ENCODE peak calls at places on chromosomes 5 and 9, in nine cellular contexts. I, T, F, Z, R, Y, O, L and G are unnamed samples.

GRCh38 chr9:132324425-132324824 is 30.4 kb downstream of the SETX start:
- DNase-seq in I (no peak), T (no peak), F (no peak), Z (no peak), R (no peak), Y (no peak), O (no peak), L (no peak), G (no peak)

GRCh38 chr9:69027355-69028097 is 8.0 kb upstream of the FXN start:
- DNase-seq in I (peak; percentile 65), T (no peak), F (peak; percentile 22), Z (peak; percentile 64), R (no peak), Y (no peak), O (no peak), L (no peak), G (peak; percentile 69)

GRCh38 chr5:125160787-125161502 is 414.5 kb upstream of the ZNF608 start:
- DNase-seq in I (no peak), T (no peak), F (no peak), Z (no peak), R (no peak), Y (no peak), O (no peak), L (no peak), G (no peak)

GRCh38 chr5:135333737-135334515 is 65.1 kb downstream of the MACROH2A1 start:
- DNase-seq in I (no peak), T (no peak), F (no peak), Z (no peak), R (no peak), Y (no peak), O (no peak), L (peak; percentile 76), G (no peak)

GRCh38 chr9:102855646-102856045 is 139.5 kb upstream of the CYLC2 start:
- DNase-seq in I (no peak), T (no peak), F (no peak), Z (no peak), R (no peak), Y (no peak), O (no peak), L (no peak), G (no peak)

GRCh38 chr9:33453999-33454660 is 6.7 kb upstream of the AQP3 start:
- DNase-seq in I (no peak), T (no peak), F (peak; percentile 50), Z (no peak), R (no peak), Y (no peak), O (no peak), L (no peak), G (no peak)

GRCh38 chr5:151141535-151141934 is 16.0 kb downstream of the ANXA6 start:
- DNase-seq in I (no peak), T (peak; percentile 80), F (peak; percentile 59), Z (no peak), R (no peak), Y (no peak), O (peak; percentile 36), L (peak; percentile 82), G (no peak)

GRCh38 chr5:108028411-108028810 is 353.5 kb downstream of the FBXL17 start:
- DNase-seq in I (no peak), T (no peak), F (no peak), Z (no peak), R (no peak), Y (no peak), O (no peak), L (no peak), G (no peak)

GRCh38 chr5:163682226-163682625 is 176.8 kb downstream of the MAT2B start:
- DNase-seq in I (no peak), T (no peak), F (no peak), Z (no peak), R (no peak), Y (no peak), O (no peak), L (no peak), G (no peak)

GRCh38 chr9:105055922-105056321 is 128.0 kb upstream of the ABCA1 start:
- DNase-seq in I (no peak), T (no peak), F (no peak), Z (no peak), R (no peak), Y (no peak), O (no peak), L (no peak), G (peak; percentile 29)

GRCh38 chr5:172637740-172638139 is 3.3 kb upstream of the NEURL1B start:
- DNase-seq in I (no peak), T (no peak), F (peak; percentile 14), Z (no peak), R (no peak), Y (peak; percentile 4), O (no peak), L (no peak), G (no peak)

GRCh38 chr5:122142480-122142879 is 13.1 kb downstream of the ZNF474 start:
- DNase-seq in I (no peak), T (no peak), F (no peak), Z (peak; percentile 20), R (no peak), Y (no peak), O (no peak), L (no peak), G (no peak)

GRCh38 chr5:111676926-111677415 is 80.0 kb downstream of the NREP start:
- DNase-seq in I (no peak), T (no peak), F (no peak), Z (no peak), R (no peak), Y (no peak), O (no peak), L (no peak), G (no peak)

GRCh38 chr9:107306308-107306707 is 23.2 kb downstream of the RAD23B start:
- DNase-seq in I (no peak), T (no peak), F (no peak), Z (no peak), R (no peak), Y (no peak), O (no peak), L (no peak), G (no peak)

GRCh38 chr9:136567651-136568287 is 21.9 kb upstream of the NOTCH1 start:
- DNase-seq in I (peak; percentile 57), T (no peak), F (peak; percentile 64), Z (peak; percentile 79), R (peak; percentile 84), Y (peak; percentile 90), O (peak; percentile 73), L (peak; percentile 96), G (peak; percentile 48)

GRCh38 chr9:136566899-136567298 is 21.1 kb upstream of the NOTCH1 start:
- DNase-seq in I (no peak), T (no peak), F (no peak), Z (no peak), R (peak; percentile 69), Y (no peak), O (peak; percentile 66), L (peak; percentile 88), G (no peak)

GRCh38 chr9:136565075-136565721 is 19.4 kb upstream of the NOTCH1 start:
- DNase-seq in I (no peak), T (no peak), F (no peak), Z (no peak), R (peak; percentile 69), Y (no peak), O (peak; percentile 79), L (peak; percentile 87), G (no peak)

GRCh38 chr9:136565722-136566552 is 20.1 kb upstream of the NOTCH1 start:
- DNase-seq in I (no peak), T (no peak), F (no peak), Z (no peak), R (peak; percentile 78), Y (no peak), O (no peak), L (no peak), G (no peak)

DNA sequence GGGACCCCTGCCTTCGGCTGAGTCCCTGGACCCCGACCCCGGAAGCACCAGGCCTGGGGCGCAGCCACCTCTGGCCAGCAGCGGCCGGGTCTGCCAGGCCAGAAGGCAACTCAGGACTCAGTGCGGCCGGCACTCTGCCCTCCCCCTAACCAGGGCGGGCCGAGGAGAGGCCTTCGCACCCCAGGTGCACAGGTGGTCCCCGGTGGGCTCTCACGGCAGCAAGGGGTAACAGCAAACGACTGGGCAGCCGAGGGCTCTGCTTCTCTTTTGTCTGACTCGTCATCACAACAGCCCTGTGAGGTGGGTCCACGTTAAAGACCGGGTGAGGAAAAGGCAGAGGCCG is 20.7 kb upstream of the NOTCH1 start:
- DNase-seq in I (no peak), T (no peak), F (no peak), Z (no peak), R (peak; percentile 73), Y (no peak), O (no peak), L (no peak), G (no peak)
- H3K4me1 ChIP-seq in I (peaks cover 44% of the 10 kb centered on the region), T (no peaks in the 10 kb centered on the region), F (peaks cover 38% of the 10 kb centered on the region), Z (peaks cover 49% of the 10 kb centered on the region), R (peaks cover 26% of the 10 kb centered on the region), Y (no peaks in the 10 kb centered on the region), O (peaks cover 91% of the 10 kb centered on the region), L (no peaks in the 10 kb centered on the region), G (no peaks in the 10 kb centered on the region)

GRCh38 chr5:169219961-169220360 is 81.0 kb downstream of the SLIT3 start:
- DNase-seq in I (no peak), T (no peak), F (no peak), Z (no peak), R (no peak), Y (no peak), O (no peak), L (no peak), G (no peak)
- H3K9me3 ChIP-seq in I (no peaks in the 10 kb centered on the region), T (no peaks in the 10 kb centered on the region), F (no peaks in the 10 kb centered on the region), Z (no peaks in the 10 kb centered on the region), R (no peaks in the 10 kb centered on the region), Y (no peaks in the 10 kb centered on the region), O (no peaks in the 10 kb centered on the region), L (no peaks in the 10 kb centered on the region), G (no peaks in the 10 kb centered on the region)

GRCh38 chr9:135858491-135859185 is 48.7 kb downstream of the CAMSAP1 start:
- DNase-seq in I (no peak), T (no peak), F (no peak), Z (no peak), R (no peak), Y (no peak), O (no peak), L (no peak), G (no peak)

GRCh38 chr9:135862781-135863180 is 44.6 kb downstream of the CAMSAP1 start:
- DNase-seq in I (no peak), T (no peak), F (no peak), Z (no peak), R (no peak), Y (no peak), O (no peak), L (no peak), G (no peak)

GRCh38 chr9:135869916-135870315 is 37.4 kb downstream of the CAMSAP1 start:
- DNase-seq in I (no peak), T (no peak), F (no peak), Z (no peak), R (no peak), Y (no peak), O (no peak), L (no peak), G (no peak)

GRCh38 chr9:135865531-135865930 is 41.8 kb downstream of the CAMSAP1 start:
- DNase-seq in I (no peak), T (no peak), F (no peak), Z (no peak), R (no peak), Y (no peak), O (no peak), L (no peak), G (no peak)

GRCh38 chr9:135864447-135865049 is 42.8 kb downstream of the CAMSAP1 start:
- DNase-seq in I (peak; percentile 31), T (peak; percentile 71), F (peak; percentile 59), Z (peak; percentile 44), R (no peak), Y (peak; percentile 75), O (peak; percentile 68), L (no peak), G (peak; percentile 45)
- H3K4me1 ChIP-seq in I (no peaks in the 10 kb centered on the region), T (no peaks in the 10 kb centered on the region), F (no peaks in the 10 kb centered on the region), Z (no peaks in the 10 kb centered on the region), R (no peaks in the 10 kb centered on the region), Y (no peaks in the 10 kb centered on the region), O (peaks cover 8% of the 10 kb centered on the region), L (no peaks in the 10 kb centered on the region), G (no peaks in the 10 kb centered on the region)

GRCh38 chr5:41264019-41264418 is 50.7 kb upstream of the C6 start:
- DNase-seq in I (no peak), T (no peak), F (no peak), Z (no peak), R (no peak), Y (no peak), O (no peak), L (no peak), G (peak; percentile 86)
- H3K9me3 ChIP-seq in I (no peaks in the 10 kb centered on the region), T (no peaks in the 10 kb centered on the region), F (no peaks in the 10 kb centered on the region), Z (no peaks in the 10 kb centered on the region), R (no peaks in the 10 kb centered on the region), Y (no peaks in the 10 kb centered on the region), O (no peaks in the 10 kb centered on the region), L (no peaks in the 10 kb centered on the region), G (no peaks in the 10 kb centered on the region)